ENCODE peak calls at places on chromosomes 13 and 19, in eight cellular contexts. H, G, T, O, B, F, Z and J are unnamed samples.

GRCh38 chr19:50324331-50324730 is 4.8 kb downstream of the KCNC3 start:
- DNase-seq in F (no peak), O (no peak), H (no peak), G (no peak), B (no peak), T (no peak), Z (no peak), J (no peak)

GRCh38 chr19:7815325-7815724 is 14.7 kb upstream of the EVI5L start:
- DNase-seq in T (no peak), G (no peak), O (no peak), Z (no peak), H (no peak), B (no peak), F (no peak), J (no peak)

GRCh38 chr13:44899967-44900366 is 89.3 kb downstream of the NUFIP1 start:
- DNase-seq in G (no peak), F (no peak), H (no peak), O (no peak), T (no peak), B (no peak), Z (peak), J (no peak)

GRCh38 chr13:110409581-110409992 is 102.5 kb downstream of the COL4A2 start:
- DNase-seq in G (no peak), F (no peak), H (no peak), T (no peak), Z (no peak), O (no peak), B (no peak), J (peak)

GRCh38 chr13:57996717-57997116 is 365.2 kb downstream of the PCDH17 start:
- DNase-seq in F (no peak), O (no peak), G (no peak), T (peak), B (no peak), H (no peak), Z (no peak), J (no peak)

GRCh38 chr13:20492641-20493040 is 33.0 kb downstream of the CRYL1 start:
- DNase-seq in B (peak), H (peak), T (peak), F (no peak), Z (peak), G (peak), O (peak), J (peak)

GRCh38 chr19:43651758-43652545 is 12.3 kb upstream of the CADM4 start:
- DNase-seq in H (peak), B (no peak), Z (peak), F (no peak), O (peak), G (peak), T (peak), J (peak)

GRCh38 chr13:112627161-112627560 is 39.2 kb upstream of the TUBGCP3 start:
- DNase-seq in H (no peak), T (no peak), O (no peak), G (no peak), Z (no peak), F (no peak), B (no peak), J (no peak)

GRCh38 chr19:49875801-49876421 is 1.2 kb downstream of the AKT1S1 start:
- DNase-seq in H (peak), O (peak), Z (peak), F (no peak), B (no peak), T (peak), G (peak), J (peak)

GRCh38 chr13:21825186-21825585 is 154.3 kb downstream of the FGF9 start:
- DNase-seq in F (no peak), Z (no peak), B (no peak), T (no peak), H (no peak), G (no peak), O (peak), J (no peak)

GRCh38 chr13:102707465-102707864 is 12.6 kb upstream of the METTL21C start:
- DNase-seq in H (peak), Z (no peak), O (no peak), G (no peak), B (no peak), T (no peak), F (no peak), J (peak)

GRCh38 chr19:48588670-48589399 is 17.7 kb upstream of the SPACA4 start:
- DNase-seq in O (peak), H (peak), Z (peak), B (peak), F (peak), G (peak), T (peak), J (peak)

GRCh38 chr13:24512208-24513068 is at the start of gene PARP4:
- DNase-seq in F (no peak), G (peak), H (peak), Z (peak), O (peak), T (peak), B (peak), J (peak)

GRCh38 chr13:98959775-98960325 is 18.0 kb downstream of the DOCK9 start:
- DNase-seq in T (no peak), F (no peak), Z (no peak), B (no peak), O (no peak), H (no peak), G (no peak), J (no peak)

GRCh38 chr19:42023121-42023942 is 29.3 kb upstream of the ATP1A3 start:
- DNase-seq in H (peak), G (peak), Z (peak), B (peak), F (no peak), T (peak), O (peak), J (no peak)

GRCh38 chr13:97621631-97622030 is 187.7 kb downstream of the RAP2A start:
- DNase-seq in Z (no peak), T (no peak), F (no peak), O (no peak), G (peak), B (no peak), H (no peak), J (no peak)

GRCh38 chr13:106569233-106570095 is 1.5 kb upstream of the ARGLU1 start:
- DNase-seq in F (no peak), G (no peak), T (no peak), H (no peak), B (no peak), O (no peak), Z (peak), J (no peak)

GRCh38 chr13:62837895-62838294 is 1422.2 kb upstream of the PCDH20 start:
- DNase-seq in G (no peak), O (no peak), F (no peak), Z (no peak), H (no peak), B (no peak), T (no peak), J (peak)

GRCh38 chr13:51781246-51782022 is 22.5 kb downstream of the DHRS12 start:
- DNase-seq in T (peak), G (peak), F (no peak), O (no peak), B (peak), H (no peak), Z (no peak), J (peak)

GRCh38 chr13:97259787-97260641 is 37.9 kb downstream of the MBNL2 start:
- DNase-seq in T (peak), G (no peak), F (no peak), H (peak), Z (peak), O (peak), B (no peak), J (peak)

GRCh38 chr19:51187395-51188226 is 37.3 kb upstream of the CD33 start:
- DNase-seq in T (no peak), Z (peak), H (no peak), O (no peak), B (no peak), F (no peak), G (no peak), J (no peak)

GRCh38 chr13:97245011-97245410 is 22.9 kb downstream of the MBNL2 start:
- DNase-seq in F (no peak), T (no peak), Z (no peak), H (no peak), O (no peak), B (no peak), G (no peak), J (peak)

GRCh38 chr19:12478234-12478941 is 6.2 kb downstream of the ZNF709 start:
- DNase-seq in T (no peak), G (no peak), F (no peak), B (no peak), H (no peak), Z (no peak), O (no peak), J (no peak)

GRCh38 chr13:30123575-30123974 is 183.8 kb downstream of the KATNAL1 start:
- DNase-seq in Z (no peak), T (no peak), F (no peak), O (no peak), B (no peak), H (no peak), G (no peak), J (no peak)

GRCh38 chr13:102693781-102694180 is 1.1 kb downstream of the METTL21C start:
- DNase-seq in B (no peak), G (no peak), F (no peak), O (no peak), H (no peak), Z (no peak), T (no peak), J (peak)

GRCh38 chr19:18373892-18374629 is 11.9 kb upstream of the GDF15 start:
- DNase-seq in Z (peak), T (peak), B (peak), O (peak), H (peak), F (peak), G (peak), J (peak)
- TF ChIP-seq MAX in Z (peak), T (peak), B (peak), O (peak), H (peak), F (peak), G (peak), J (peak)

DNA sequence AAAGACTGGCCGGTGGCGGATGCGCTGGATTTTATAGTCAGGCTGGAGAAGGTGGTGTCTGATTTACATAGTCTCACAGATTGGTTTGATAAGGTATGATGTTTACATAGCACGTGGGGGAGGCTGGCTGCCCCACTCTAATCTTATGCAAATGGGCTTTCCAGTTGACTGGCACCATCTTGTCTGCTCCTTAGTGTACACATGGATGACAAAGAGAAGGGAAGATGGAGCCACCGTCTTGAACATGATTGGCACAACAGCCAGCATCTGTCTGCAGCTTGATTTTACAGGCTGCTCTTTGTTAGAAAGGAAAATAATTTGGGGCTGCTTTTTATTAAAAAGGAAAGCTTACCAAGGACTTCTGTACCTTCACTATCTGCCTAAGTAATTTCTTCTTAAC is 265.2 kb upstream of the MAB21L1 start:
- DNase-seq in G (no peak), T (no peak), Z (no peak), F (no peak), B (no peak), O (no peak), H (no peak), J (no peak)
- TF ChIP-seq CTCF in G (no peak), T (no peak), Z (no peak), F (no peak), B (no peak), O (no peak), H (no peak), J (no peak)

GRCh38 chr13:67223742-67224141 is 6.4 kb downstream of the PCDH9 start:
- DNase-seq in O (no peak), H (no peak), F (no peak), T (no peak), B (no peak), G (no peak), Z (no peak), J (no peak)

GRCh38 chr13:67226686-67227085 is 3.5 kb downstream of the PCDH9 start:
- DNase-seq in O (no peak), T (no peak), F (no peak), H (no peak), B (no peak), G (no peak), Z (no peak), J (no peak)

GRCh38 chr13:67225252-67226159 is 4.6 kb downstream of the PCDH9 start:
- DNase-seq in B (no peak), G (no peak), H (no peak), F (no peak), T (no peak), Z (no peak), O (no peak), J (no peak)

GRCh38 chr13:67223024-67223423 is 7.1 kb downstream of the PCDH9 start:
- DNase-seq in B (no peak), O (no peak), H (no peak), Z (no peak), G (no peak), T (no peak), F (no peak), J (peak)

GRCh38 chr13:67224148-67224846 is 5.8 kb downstream of the PCDH9 start:
- DNase-seq in Z (peak), F (peak), H (peak), O (peak), B (peak), G (peak), T (peak), J (peak)
- TF ChIP-seq MAX in Z (no peak), F (no peak), H (no peak), O (no peak), B (no peak), G (no peak), T (peak), J (no peak)

GRCh38 chr13:59318320-59318930 is 845.3 kb downstream of the DIAPH3 start:
- DNase-seq in Z (peak), B (peak), O (peak), T (peak), G (peak), H (peak), F (peak), J (peak)
- TF ChIP-seq CTCF in Z (peak), B (peak), O (peak), T (peak), G (peak), H (peak), F (no peak), J (peak)

DNA sequence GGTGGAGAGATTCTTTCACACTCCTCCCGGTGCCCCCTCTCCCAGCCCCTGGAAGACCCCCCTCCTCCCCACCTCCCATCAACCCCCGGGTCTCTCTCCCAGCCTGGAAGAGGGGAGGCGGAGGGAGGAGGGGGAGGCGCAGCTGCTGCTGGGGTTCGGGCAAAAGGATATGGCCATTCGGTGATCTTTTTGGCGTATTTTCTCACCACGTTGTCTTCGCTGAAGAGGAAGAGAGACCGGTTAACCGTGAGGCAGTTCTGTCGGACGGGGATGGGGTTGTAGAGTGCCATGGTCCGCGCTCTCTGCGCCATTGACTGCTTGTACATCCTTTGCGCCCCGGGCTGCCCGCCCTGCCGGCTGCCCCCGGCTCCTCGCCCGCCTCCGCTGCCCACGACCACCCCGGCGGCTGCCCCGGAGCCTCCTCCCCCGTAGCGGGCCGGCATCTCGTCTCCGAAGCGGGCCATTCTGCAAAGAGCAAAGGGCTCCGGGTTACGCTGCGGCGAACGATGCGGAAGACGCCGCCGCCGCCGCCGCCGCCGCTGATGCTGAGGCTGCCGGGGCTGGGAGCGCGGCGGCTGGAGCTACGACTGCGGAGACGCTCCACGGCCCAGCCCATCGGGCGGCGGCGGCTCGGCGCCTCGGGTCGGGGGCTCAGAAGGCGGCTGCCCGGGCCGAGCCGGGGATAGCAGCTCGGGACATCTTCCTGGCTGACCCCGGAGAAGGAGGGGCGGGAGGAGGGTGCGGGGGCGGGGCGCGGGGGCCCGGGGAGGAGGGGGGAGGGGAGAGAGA is at the start of gene CACNA1A:
- DNase-seq in Z (no peak), F (no peak), O (no peak), H (no peak), T (no peak), B (no peak), G (peak), J (no peak)
- TF ChIP-seq MAX in Z (no peak), F (no peak), O (no peak), H (no peak), T (no peak), B (no peak), G (no peak), J (no peak)

GRCh38 chr19:18063463-18063862 is 23.3 kb downstream of the IL12RB1 start:
- DNase-seq in H (no peak), B (no peak), Z (peak), F (no peak), O (peak), G (no peak), T (peak), J (no peak)
- TF ChIP-seq CTCF in H (peak), B (peak), Z (peak), F (peak), O (peak), G (no peak), T (peak), J (peak)

GRCh38 chr19:9115307-9115813 is at the start of gene OR7G1:
- DNase-seq in G (no peak), O (no peak), Z (peak), B (no peak), F (no peak), H (no peak), T (no peak), J (no peak)

GRCh38 chr19:9116547-9116946 is 984 bp upstream of the OR7G1 start:
- DNase-seq in T (no peak), G (no peak), H (no peak), Z (peak), F (no peak), O (no peak), B (no peak), J (no peak)
- TF ChIP-seq MAX in T (no peak), G (no peak), H (no peak), Z (no peak), F (no peak), O (no peak), B (no peak), J (no peak)

GRCh38 chr19:44891016-44891882 is at the start of gene TOMM40:
- DNase-seq in F (no peak), Z (no peak), H (peak), T (peak), G (peak), B (no peak), O (peak), J (no peak)

GRCh38 chr19:44887648-44888047 is 3.4 kb upstream of the TOMM40 start:
- DNase-seq in F (no peak), H (no peak), G (no peak), Z (no peak), B (no peak), T (no peak), O (no peak), J (no peak)

GRCh38 chr19:44890366-44891015 is 563 bp upstream of the TOMM40 start:
- DNase-seq in Z (peak), G (peak), O (peak), F (peak), T (peak), H (peak), B (peak), J (peak)

GRCh38 chr19:44892932-44893331 is 1.9 kb downstream of the TOMM40 start:
- DNase-seq in G (no peak), Z (no peak), B (no peak), T (no peak), F (no peak), H (no peak), O (no peak), J (no peak)

GRCh38 chr19:44889830-44890365 is 1.2 kb upstream of the TOMM40 start:
- DNase-seq in G (no peak), H (no peak), T (no peak), O (peak), B (no peak), Z (no peak), F (no peak), J (no peak)
- TF ChIP-seq CTCF in G (no peak), H (no peak), T (no peak), O (no peak), B (no peak), Z (no peak), F (no peak), J (no peak)

GRCh38 chr19:4768934-4769777 is 22.4 kb upstream of the FEM1A start:
- DNase-seq in G (peak), Z (peak), T (peak), F (peak), B (peak), H (peak), O (peak), J (peak)
- TF ChIP-seq MAX in G (peak), Z (peak), T (peak), F (peak), B (peak), H (peak), O (peak), J (peak)